ENCODE peak calls at places on chromosomes 3 and 15, in five cellular contexts. O is RCC 7860; E is fibroblast of villous mesenchyme; I is stimulated activated CD4-positive, alpha-beta T cell treated with anti-CD3 and anti-CD28 coated beads, TNF-alpha, amount 100 ng/mL, for 4 hours; C is iris pigment epithelial cell. F is an unnamed sample.

GRCh38 chr3:41716391-41716910 is 245.5 kb downstream of the ULK4 start:
- DNase-seq in O (peak), E (peak), I (no peak), C (peak), F (peak)

GRCh38 chr3:25587526-25587925 is 77.2 kb downstream of the TOP2B start:
- DNase-seq in O (no peak), E (peak), I (no peak), C (peak), F (peak)

GRCh38 chr15:79640206-79640605 is 208.1 kb downstream of the MINAR1 start:
- DNase-seq in O (peak), E (peak), I (no peak), C (peak), F (peak)

GRCh38 chr15:65132841-65133549 is 613 bp downstream of the PDCD7 start:
- DNase-seq in O (no peak), E (peak), I (no peak), C (peak), F (peak)

GRCh38 chr15:45522931-45523331 is 376 bp upstream of the SLC30A4 start:
- DNase-seq in O (no peak), E (peak), I (no peak), C (peak), F (peak)

GRCh38 chr15:39447881-39448280 is 133.0 kb upstream of the THBS1 start:
- DNase-seq in O (no peak), E (no peak), I (no peak), C (no peak), F (no peak)

GRCh38 chr3:190258634-190259033 is 63.6 kb downstream of the CLDN1 start:
- DNase-seq in O (peak), E (no peak), I (no peak), C (peak), F (no peak)

GRCh38 chr3:192637803-192638202 is 89.5 kb downstream of the FGF12 start:
- DNase-seq in O (no peak), E (no peak), I (no peak), C (no peak), F (no peak)

GRCh38 chr15:70470556-70471191 is 292.7 kb downstream of the UACA start:
- DNase-seq in O (no peak), E (no peak), I (no peak), C (no peak), F (no peak)